ENCODE peak calls at places on chromosome 17, in eight cellular contexts. N is stimulated activated CD4-positive, alpha-beta T cell treated with anti-CD3 and anti-CD28 coated beads, Interleukin-1b, Interleukin-23, amount 100 ng/mL, for 1 hour; I is stimulated activated CD8-positive, alpha-beta memory T cell treated with anti-CD3 and anti-CD28 coated beads, Interleukin-15, amount 100 ng/mL, for 24 hours; Q is IMR-90; X is HTR-8/SVneo; D is left cardiac atrium; K is EH; M is cardiac muscle cell. G is an unnamed sample.

GRCh38 chr17:1362964-1363363 is 37.1 kb downstream of the YWHAE start:
- DNase-seq in N (no peak), I (no peak), Q (no peak), X (no peak), D (no peak), K (peak), M (peak), G (peak)

GRCh38 chr17:77769215-77769614 is 189.3 kb upstream of the TNRC6C start:
- DNase-seq in N (no peak), I (no peak), Q (peak), X (no peak), D (peak), K (no peak), M (no peak), G (no peak)

GRCh38 chr17:50676065-50676975 is 31.4 kb downstream of the ANKRD40 start:
- DNase-seq in N (no peak), I (no peak), Q (no peak), X (no peak), D (no peak), K (no peak), M (no peak), G (no peak)

GRCh38 chr17:75542728-75543336 is 17.3 kb downstream of the LLGL2 start:
- DNase-seq in N (no peak), I (no peak), Q (no peak), X (no peak), D (no peak), K (no peak), M (no peak), G (no peak)

GRCh38 chr17:28033972-28034714 is 8.3 kb upstream of the NLK start:
- DNase-seq in N (no peak), I (no peak), Q (peak), X (peak), D (no peak), K (peak), M (peak), G (no peak)

GRCh38 chr17:7404737-7405412 is 978 bp upstream of the TMEM256 start:
- DNase-seq in N (no peak), I (no peak), Q (no peak), X (peak), D (peak), K (no peak), M (peak), G (no peak)

GRCh38 chr17:46782250-46782953 is 36.1 kb downstream of the WNT3 start:
- DNase-seq in N (no peak), I (no peak), Q (no peak), X (peak), D (no peak), K (peak), M (peak), G (no peak)

GRCh38 chr17:10681866-10682446 is 15.4 kb downstream of the SCO1 start:
- DNase-seq in N (no peak), I (no peak), Q (peak), X (peak), D (no peak), K (peak), M (peak), G (no peak)

GRCh38 chr17:4536259-4536741 is 18.9 kb downstream of the MYBBP1A start:
- DNase-seq in N (no peak), I (no peak), Q (no peak), X (no peak), D (no peak), K (peak), M (peak), G (no peak)

GRCh38 chr17:82927311-82927660 is 87.5 kb upstream of the ZNF750 start:
- DNase-seq in N (no peak), I (no peak), Q (no peak), X (no peak), D (no peak), K (no peak), M (no peak), G (no peak)

GRCh38 chr17:80891096-80892018 is 100.3 kb upstream of the CHMP6 start:
- DNase-seq in N (peak), I (peak), Q (peak), X (peak), D (no peak), K (peak), M (peak), G (no peak)

GRCh38 chr17:8140413-8141029 is 11.7 kb downstream of the PER1 start:
- DNase-seq in N (no peak), I (no peak), Q (no peak), X (no peak), D (no peak), K (no peak), M (no peak), G (no peak)

GRCh38 chr17:4541328-4542002 is 13.7 kb downstream of the MYBBP1A start:
- DNase-seq in N (no peak), I (no peak), Q (no peak), X (no peak), D (peak), K (no peak), M (no peak), G (no peak)

GRCh38 chr17:16091773-16092172 is 92.1 kb downstream of the TTC19 start:
- DNase-seq in N (no peak), I (no peak), Q (no peak), X (no peak), D (no peak), K (no peak), M (peak), G (no peak)

GRCh38 chr17:78342438-78343098 is 17.3 kb downstream of the SOCS3 start:
- DNase-seq in N (no peak), I (no peak), Q (peak), X (no peak), D (peak), K (peak), M (peak), G (no peak)

GRCh38 chr17:32567511-32567910 is 80.7 kb downstream of the CDK5R1 start:
- DNase-seq in N (no peak), I (no peak), Q (no peak), X (no peak), D (no peak), K (no peak), M (no peak), G (no peak)

GRCh38 chr17:48472485-48473281 is 42.7 kb upstream of the SKAP1 start:
- DNase-seq in N (no peak), I (no peak), Q (peak), X (peak), D (no peak), K (peak), M (peak), G (no peak)

GRCh38 chr17:50532452-50533024 is at the start of gene EPN3:
- DNase-seq in N (no peak), I (no peak), Q (no peak), X (no peak), D (no peak), K (no peak), M (peak), G (no peak)

GRCh38 chr17:15290186-15290536 is 25.0 kb upstream of the PMP22 start:
- DNase-seq in N (no peak), I (no peak), Q (no peak), X (no peak), D (no peak), K (no peak), M (no peak), G (no peak)

GRCh38 chr17:7213895-7214299 is 5.7 kb downstream of the DLG4 start:
- DNase-seq in N (no peak), I (no peak), Q (peak), X (no peak), D (peak), K (peak), M (peak), G (no peak)

GRCh38 chr17:76515291-76515949 is 14.2 kb upstream of the RHBDF2 start:
- DNase-seq in N (peak), I (peak), Q (peak), X (no peak), D (peak), K (peak), M (peak), G (peak)

GRCh38 chr17:45004388-45004787 is 36.3 kb upstream of the C1QL1 start:
- DNase-seq in N (no peak), I (no peak), Q (no peak), X (no peak), D (no peak), K (no peak), M (no peak), G (no peak)

G was measured in GM12891.